ENCODE peak calls at places on chromosomes 4 and X, in nine cellular contexts. E is CD4-positive, CD25-positive, alpha-beta regulatory T cell; A is HCT116; D is Peyer's patch; Q is ovary; C is MM.1S; W is CD4-positive, alpha-beta memory T cell; Y is RWPE2; V is CD8-positive, alpha-beta memory T cell. P is an unnamed sample.

GRCh38 chr4:166252487-166253402 is 379.7 kb downstream of the TLL1 start:
- DNase-seq in C (peak; percentile 51), V (no peak), A (peak; percentile 37), D (no peak), W (no peak), Y (no peak), E (no peak), Q (no peak), P (no peak)

GRCh38 chr4:8585186-8585585 is 5.0 kb downstream of the GPR78 start:
- DNase-seq in V (no peak), Y (peak; percentile 33), C (peak; percentile 15), A (no peak), Q (no peak), D (no peak), E (no peak), W (no peak), P (no peak)

GRCh38 chrX:139798701-139799100 is 90.7 kb upstream of the MCF2 start:
- DNase-seq in E (no peak), V (no peak), D (no peak), A (no peak), Q (no peak), Y (no peak), W (no peak), C (no peak), P (no peak)

GRCh38 chrX:1535241-1536041 is 1.5 kb downstream of the P2RY8 start:
- DNase-seq in C (peak; percentile 50), E (no peak), Q (peak; percentile 29), A (no peak), D (peak; percentile 70), W (peak; percentile 48), V (peak; percentile 48), Y (no peak), P (no peak)

GRCh38 chr4:143420227-143420626 is 83.6 kb downstream of the GAB1 start:
- DNase-seq in Y (no peak), W (no peak), D (no peak), Q (no peak), A (no peak), V (no peak), E (no peak), C (peak; percentile 70), P (no peak)

GRCh38 chr4:48247142-48247877 is 22.3 kb downstream of the TEC start:
- DNase-seq in W (no peak), A (no peak), V (no peak), D (no peak), Q (no peak), C (peak; percentile 59), Y (no peak), E (no peak), P (no peak)

GRCh38 chr4:139403457-139403856 is 50.5 kb upstream of the RAB33B start:
- DNase-seq in V (no peak), Q (no peak), C (no peak), E (no peak), W (no peak), Y (no peak), A (no peak), D (no peak), P (no peak)

GRCh38 chrX:38768079-38768478 is 33.2 kb upstream of the MID1IP1 start:
- DNase-seq in C (peak; percentile 27), W (peak; percentile 24), Y (no peak), Q (no peak), V (peak; percentile 7), E (no peak), A (no peak), D (no peak), P (no peak)

GRCh38 chr4:102477657-102478056 is 23.5 kb upstream of the NFKB1 start:
- DNase-seq in Y (no peak), D (no peak), C (no peak), Q (no peak), W (no peak), A (no peak), E (no peak), V (no peak), P (no peak)

GRCh38 chrX:84240848-84241565 is 53.0 kb upstream of the RPS6KA6 start:
- DNase-seq in D (no peak), E (no peak), A (no peak), Q (no peak), Y (no peak), W (no peak), C (no peak), V (no peak), P (no peak)

GRCh38 chr4:123043013-123043412 is 120.6 kb upstream of the NUDT6 start:
- DNase-seq in E (no peak), Y (no peak), Q (no peak), D (no peak), W (no peak), V (no peak), C (no peak), A (peak; percentile 3), P (no peak)

GRCh38 chr4:143232277-143232676 is 47.6 kb downstream of the USP38 start:
- DNase-seq in D (no peak), Q (no peak), V (no peak), A (no peak), E (no peak), C (no peak), W (no peak), Y (no peak), P (no peak)

GRCh38 chr4:146311238-146311970 is 97.1 kb downstream of the REELD1 start:
- DNase-seq in D (no peak), Y (no peak), E (no peak), A (no peak), Q (no peak), C (no peak), V (no peak), W (no peak), P (no peak)
- H3K4me3 ChIP-seq in D (no peak overlapping the region), Y (no peak overlapping the region), E (no peak overlapping the region), A (no peak overlapping the region), Q (no peak overlapping the region), C (no peak overlapping the region), V (no peak overlapping the region), W (no peak overlapping the region), P (no peak overlapping the region)

GRCh38 chrX:153438522-153438921 is 7.3 kb downstream of the TREX2 start:
- DNase-seq in C (no peak), Y (no peak), A (no peak), E (no peak), Q (no peak), D (no peak), V (no peak), W (no peak), P (no peak)

GRCh38 chrX:153433781-153434285 is 12.0 kb downstream of the TREX2 start:
- DNase-seq in Q (no peak), D (no peak), A (no peak), E (no peak), V (no peak), Y (no peak), W (no peak), C (no peak), P (no peak)

GRCh38 chrX:153435845-153436244 is 10.0 kb downstream of the TREX2 start:
- DNase-seq in W (no peak), D (no peak), Q (no peak), A (no peak), Y (no peak), C (no peak), V (no peak), E (no peak), P (no peak)

GRCh38 chrX:153433161-153433680 is 12.6 kb downstream of the TREX2 start:
- DNase-seq in D (no peak), C (no peak), E (no peak), W (no peak), Y (no peak), A (no peak), V (no peak), Q (no peak), P (no peak)

GRCh38 chrX:153434801-153435200 is 11.1 kb downstream of the TREX2 start:
- DNase-seq in V (no peak), W (no peak), A (no peak), E (no peak), D (peak; percentile 4), Y (no peak), C (no peak), Q (no peak), P (no peak)
- H3K9me3 ChIP-seq in V (no peaks in the 10 kb centered on the region), W (no peaks in the 10 kb centered on the region), A (no peaks in the 10 kb centered on the region), E (no peaks in the 10 kb centered on the region), D (no peaks in the 10 kb centered on the region), Y (no peaks in the 10 kb centered on the region), C (no peaks in the 10 kb centered on the region), Q (no peaks in the 10 kb centered on the region), P (no peaks in the 10 kb centered on the region)

GRCh38 chr4:15719506-15719905 is 16.6 kb downstream of the BST1 start:
- DNase-seq in E (no peak), D (no peak), Y (no peak), Q (no peak), W (no peak), A (no peak), C (no peak), V (no peak), P (no peak)

GRCh38 chr4:15717126-15717525 is 14.3 kb downstream of the BST1 start:
- DNase-seq in Y (no peak), Q (no peak), C (no peak), E (no peak), D (no peak), W (no peak), V (no peak), A (no peak), P (no peak)

GRCh38 chr4:15718465-15718864 is 15.6 kb downstream of the BST1 start:
- DNase-seq in W (no peak), C (no peak), Q (no peak), E (no peak), D (no peak), V (no peak), A (no peak), Y (no peak), P (no peak)

GRCh38 chr4:15718959-15719358 is 16.1 kb downstream of the BST1 start:
- DNase-seq in V (no peak), Y (no peak), A (no peak), D (peak; percentile 52), E (no peak), Q (no peak), W (no peak), C (no peak), P (no peak)

DNA sequence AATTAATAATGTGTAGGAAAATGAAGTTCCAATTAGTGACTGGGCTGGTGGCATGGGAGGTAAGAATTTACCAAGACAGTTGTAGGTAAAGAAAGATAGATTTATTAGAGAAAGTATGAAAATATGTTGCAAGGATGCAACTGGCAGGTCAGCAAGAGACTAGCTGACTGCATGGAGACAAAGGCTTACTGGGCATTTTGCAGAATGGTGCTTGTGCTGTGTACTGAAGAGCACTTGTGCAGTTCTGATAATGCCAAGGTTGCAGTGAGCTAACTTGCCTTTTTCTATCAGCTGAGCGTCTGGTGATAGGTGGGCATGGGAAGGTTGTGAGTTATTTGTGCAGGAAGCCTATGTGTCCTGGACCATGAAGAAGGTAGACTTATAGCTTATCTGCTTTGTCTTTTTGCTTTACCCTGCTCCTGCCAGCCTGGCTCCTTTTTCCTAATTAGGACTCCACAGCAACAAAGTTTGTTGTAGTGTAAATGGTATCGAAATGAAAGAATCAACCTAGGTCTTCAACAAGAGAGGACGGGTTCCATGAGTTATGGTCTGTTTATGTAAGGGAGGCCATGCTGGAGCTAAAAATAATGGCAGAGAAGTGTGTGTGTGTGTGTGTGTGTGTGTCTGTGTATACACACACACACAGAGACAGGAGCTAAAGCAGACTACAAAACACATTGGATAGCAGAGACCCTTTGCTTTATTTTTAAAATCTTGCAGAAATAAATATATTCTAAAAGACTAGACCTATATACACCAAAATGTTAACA is 15.0 kb downstream of the BST1 start:
- DNase-seq in W (no peak), E (no peak), V (no peak), Y (no peak), D (no peak), Q (no peak), C (no peak), A (no peak), P (no peak)
- H3K27ac ChIP-seq in W (no peak overlapping the region), E (no peak overlapping the region), V (no peak overlapping the region), Y (peak overlapping the region; percentile 21), D (no peak overlapping the region), Q (no peak overlapping the region), C (no peak overlapping the region), A (no peak overlapping the region), P (no peak overlapping the region)

GRCh38 chr4:78218260-78218659 is 161.1 kb downstream of the FRAS1 start:
- DNase-seq in C (no peak), D (no peak), A (no peak), Q (no peak), W (no peak), Y (no peak), E (no peak), V (no peak), P (no peak)
- H3K4me3 ChIP-seq in C (no peak overlapping the region), D (no peak overlapping the region), A (no peak overlapping the region), Q (no peak overlapping the region), W (no peak overlapping the region), Y (no peak overlapping the region), E (no peak overlapping the region), V (no peak overlapping the region), P (no peak overlapping the region)